ENCODE peak calls at places on chromosomes 3 and 15, in five cellular contexts. One of them, this sample, is unnamed.

GRCh38 chr3:119524931-119525662 is 26.8 kb downstream of the TIMMDC1 start:
- DNase-seq in stimulated activated CD4-positive, alpha-beta T cell treated with anti-CD3 and anti-CD28 coated beads, Interleukin-12 subunit alpha, Interleukin-12 subunit beta, amount 100 ng/mL, for 24 hours: no peak
- DNase-seq in stimulated activated effector memory CD8-positive, alpha-beta T cell treated with anti-CD3 and anti-CD28 coated beads, Interleukin-12 subunit alpha, Interleukin-12 subunit beta, amount 100 ng/mL, for 72 hours: no peak
- DNase-seq in left kidney: no peak
- DNase-seq in GF-D8: no peak
- DNase-seq in this sample: no peak

GRCh38 chr3:11238057-11238456 is 34.1 kb upstream of the ATG7 start:
- DNase-seq in stimulated activated effector memory CD8-positive, alpha-beta T cell treated with anti-CD3 and anti-CD28 coated beads, Interleukin-12 subunit alpha, Interleukin-12 subunit beta, amount 100 ng/mL, for 72 hours: no peak
- DNase-seq in left kidney: no peak
- DNase-seq in stimulated activated CD4-positive, alpha-beta T cell treated with anti-CD3 and anti-CD28 coated beads, Interleukin-12 subunit alpha, Interleukin-12 subunit beta, amount 100 ng/mL, for 24 hours: no peak
- DNase-seq in GF-D8: no peak
- DNase-seq in this sample: no peak

GRCh38 chr3:123088360-123088759 is 21.5 kb downstream of the PDIA5 start:
- DNase-seq in left kidney: peak
- DNase-seq in GF-D8: no peak
- DNase-seq in stimulated activated effector memory CD8-positive, alpha-beta T cell treated with anti-CD3 and anti-CD28 coated beads, Interleukin-12 subunit alpha, Interleukin-12 subunit beta, amount 100 ng/mL, for 72 hours: no peak
- DNase-seq in stimulated activated CD4-positive, alpha-beta T cell treated with anti-CD3 and anti-CD28 coated beads, Interleukin-12 subunit alpha, Interleukin-12 subunit beta, amount 100 ng/mL, for 24 hours: no peak
- DNase-seq in this sample: no peak

GRCh38 chr3:121834079-121834730 is 655 bp downstream of the IQCB1 start:
- DNase-seq in stimulated activated CD4-positive, alpha-beta T cell treated with anti-CD3 and anti-CD28 coated beads, Interleukin-12 subunit alpha, Interleukin-12 subunit beta, amount 100 ng/mL, for 24 hours: no peak
- DNase-seq in stimulated activated effector memory CD8-positive, alpha-beta T cell treated with anti-CD3 and anti-CD28 coated beads, Interleukin-12 subunit alpha, Interleukin-12 subunit beta, amount 100 ng/mL, for 72 hours: no peak
- DNase-seq in GF-D8: peak
- DNase-seq in left kidney: no peak
- DNase-seq in this sample: no peak

GRCh38 chr3:69406156-69406555 is 20.3 kb upstream of the FRMD4B start:
- DNase-seq in left kidney: no peak
- DNase-seq in GF-D8: no peak
- DNase-seq in stimulated activated effector memory CD8-positive, alpha-beta T cell treated with anti-CD3 and anti-CD28 coated beads, Interleukin-12 subunit alpha, Interleukin-12 subunit beta, amount 100 ng/mL, for 72 hours: no peak
- DNase-seq in stimulated activated CD4-positive, alpha-beta T cell treated with anti-CD3 and anti-CD28 coated beads, Interleukin-12 subunit alpha, Interleukin-12 subunit beta, amount 100 ng/mL, for 24 hours: no peak
- DNase-seq in this sample: no peak

GRCh38 chr3:36918050-36918449 is 26.8 kb downstream of the TRANK1 start:
- DNase-seq in stimulated activated CD4-positive, alpha-beta T cell treated with anti-CD3 and anti-CD28 coated beads, Interleukin-12 subunit alpha, Interleukin-12 subunit beta, amount 100 ng/mL, for 24 hours: no peak
- DNase-seq in stimulated activated effector memory CD8-positive, alpha-beta T cell treated with anti-CD3 and anti-CD28 coated beads, Interleukin-12 subunit alpha, Interleukin-12 subunit beta, amount 100 ng/mL, for 72 hours: no peak
- DNase-seq in GF-D8: no peak
- DNase-seq in left kidney: no peak
- DNase-seq in this sample: peak

GRCh38 chr3:106759686-106760085 is 617.6 kb upstream of the CCDC54 start:
- DNase-seq in GF-D8: no peak
- DNase-seq in stimulated activated CD4-positive, alpha-beta T cell treated with anti-CD3 and anti-CD28 coated beads, Interleukin-12 subunit alpha, Interleukin-12 subunit beta, amount 100 ng/mL, for 24 hours: no peak
- DNase-seq in stimulated activated effector memory CD8-positive, alpha-beta T cell treated with anti-CD3 and anti-CD28 coated beads, Interleukin-12 subunit alpha, Interleukin-12 subunit beta, amount 100 ng/mL, for 72 hours: no peak
- DNase-seq in left kidney: no peak
- DNase-seq in this sample: no peak

GRCh38 chr15:41334293-41335120 is 1.8 kb downstream of the NUSAP1 start:
- DNase-seq in left kidney: peak
- DNase-seq in stimulated activated CD4-positive, alpha-beta T cell treated with anti-CD3 and anti-CD28 coated beads, Interleukin-12 subunit alpha, Interleukin-12 subunit beta, amount 100 ng/mL, for 24 hours: no peak
- DNase-seq in stimulated activated effector memory CD8-positive, alpha-beta T cell treated with anti-CD3 and anti-CD28 coated beads, Interleukin-12 subunit alpha, Interleukin-12 subunit beta, amount 100 ng/mL, for 72 hours: no peak
- DNase-seq in GF-D8: no peak
- DNase-seq in this sample: no peak

GRCh38 chr3:138493804-138494606 is 59.6 kb downstream of the ESYT3 start:
- DNase-seq in stimulated activated effector memory CD8-positive, alpha-beta T cell treated with anti-CD3 and anti-CD28 coated beads, Interleukin-12 subunit alpha, Interleukin-12 subunit beta, amount 100 ng/mL, for 72 hours: no peak
- DNase-seq in stimulated activated CD4-positive, alpha-beta T cell treated with anti-CD3 and anti-CD28 coated beads, Interleukin-12 subunit alpha, Interleukin-12 subunit beta, amount 100 ng/mL, for 24 hours: no peak
- DNase-seq in GF-D8: peak
- DNase-seq in left kidney: no peak
- DNase-seq in this sample: peak

GRCh38 chr3:25489858-25490591 is 62.0 kb downstream of the RARB start:
- DNase-seq in stimulated activated CD4-positive, alpha-beta T cell treated with anti-CD3 and anti-CD28 coated beads, Interleukin-12 subunit alpha, Interleukin-12 subunit beta, amount 100 ng/mL, for 24 hours: no peak
- DNase-seq in GF-D8: no peak
- DNase-seq in stimulated activated effector memory CD8-positive, alpha-beta T cell treated with anti-CD3 and anti-CD28 coated beads, Interleukin-12 subunit alpha, Interleukin-12 subunit beta, amount 100 ng/mL, for 72 hours: no peak
- DNase-seq in left kidney: no peak
- DNase-seq in this sample: no peak

GRCh38 chr3:83065861-83066260 is 1304.4 kb upstream of the GBE1 start:
- DNase-seq in GF-D8: no peak
- DNase-seq in stimulated activated effector memory CD8-positive, alpha-beta T cell treated with anti-CD3 and anti-CD28 coated beads, Interleukin-12 subunit alpha, Interleukin-12 subunit beta, amount 100 ng/mL, for 72 hours: no peak
- DNase-seq in stimulated activated CD4-positive, alpha-beta T cell treated with anti-CD3 and anti-CD28 coated beads, Interleukin-12 subunit alpha, Interleukin-12 subunit beta, amount 100 ng/mL, for 24 hours: no peak
- DNase-seq in left kidney: no peak
- DNase-seq in this sample: no peak

GRCh38 chr3:8538904-8539303 is 37.3 kb downstream of the LMCD1 start:
- DNase-seq in GF-D8: no peak
- DNase-seq in left kidney: peak
- DNase-seq in stimulated activated effector memory CD8-positive, alpha-beta T cell treated with anti-CD3 and anti-CD28 coated beads, Interleukin-12 subunit alpha, Interleukin-12 subunit beta, amount 100 ng/mL, for 72 hours: no peak
- DNase-seq in stimulated activated CD4-positive, alpha-beta T cell treated with anti-CD3 and anti-CD28 coated beads, Interleukin-12 subunit alpha, Interleukin-12 subunit beta, amount 100 ng/mL, for 24 hours: no peak
- DNase-seq in this sample: no peak

GRCh38 chr3:72451840-72452239 is 396.4 kb downstream of the SHQ1 start:
- DNase-seq in stimulated activated effector memory CD8-positive, alpha-beta T cell treated with anti-CD3 and anti-CD28 coated beads, Interleukin-12 subunit alpha, Interleukin-12 subunit beta, amount 100 ng/mL, for 72 hours: no peak
- DNase-seq in GF-D8: no peak
- DNase-seq in stimulated activated CD4-positive, alpha-beta T cell treated with anti-CD3 and anti-CD28 coated beads, Interleukin-12 subunit alpha, Interleukin-12 subunit beta, amount 100 ng/mL, for 24 hours: no peak
- DNase-seq in left kidney: no peak
- DNase-seq in this sample: no peak

GRCh38 chr15:40328176-40328575 is 4.7 kb downstream of the INAFM2 start:
- DNase-seq in GF-D8: no peak
- DNase-seq in left kidney: no peak
- DNase-seq in stimulated activated CD4-positive, alpha-beta T cell treated with anti-CD3 and anti-CD28 coated beads, Interleukin-12 subunit alpha, Interleukin-12 subunit beta, amount 100 ng/mL, for 24 hours: no peak
- DNase-seq in stimulated activated effector memory CD8-positive, alpha-beta T cell treated with anti-CD3 and anti-CD28 coated beads, Interleukin-12 subunit alpha, Interleukin-12 subunit beta, amount 100 ng/mL, for 72 hours: no peak
- DNase-seq in this sample: no peak

GRCh38 chr3:119329551-119329950 is 35.4 kb downstream of the ARHGAP31 start:
- DNase-seq in left kidney: no peak
- DNase-seq in GF-D8: no peak
- DNase-seq in stimulated activated CD4-positive, alpha-beta T cell treated with anti-CD3 and anti-CD28 coated beads, Interleukin-12 subunit alpha, Interleukin-12 subunit beta, amount 100 ng/mL, for 24 hours: no peak
- DNase-seq in stimulated activated effector memory CD8-positive, alpha-beta T cell treated with anti-CD3 and anti-CD28 coated beads, Interleukin-12 subunit alpha, Interleukin-12 subunit beta, amount 100 ng/mL, for 72 hours: no peak
- DNase-seq in this sample: no peak

GRCh38 chr3:79467721-79468120 is 300.1 kb downstream of the ROBO1 start:
- DNase-seq in stimulated activated CD4-positive, alpha-beta T cell treated with anti-CD3 and anti-CD28 coated beads, Interleukin-12 subunit alpha, Interleukin-12 subunit beta, amount 100 ng/mL, for 24 hours: no peak
- DNase-seq in GF-D8: no peak
- DNase-seq in left kidney: no peak
- DNase-seq in stimulated activated effector memory CD8-positive, alpha-beta T cell treated with anti-CD3 and anti-CD28 coated beads, Interleukin-12 subunit alpha, Interleukin-12 subunit beta, amount 100 ng/mL, for 72 hours: no peak
- DNase-seq in this sample: no peak

GRCh38 chr15:53974813-53975212 is 3.4 kb upstream of the UNC13C start:
- DNase-seq in stimulated activated effector memory CD8-positive, alpha-beta T cell treated with anti-CD3 and anti-CD28 coated beads, Interleukin-12 subunit alpha, Interleukin-12 subunit beta, amount 100 ng/mL, for 72 hours: no peak
- DNase-seq in stimulated activated CD4-positive, alpha-beta T cell treated with anti-CD3 and anti-CD28 coated beads, Interleukin-12 subunit alpha, Interleukin-12 subunit beta, amount 100 ng/mL, for 24 hours: no peak
- DNase-seq in GF-D8: no peak
- DNase-seq in left kidney: no peak
- DNase-seq in this sample: no peak

GRCh38 chr3:120839120-120839519 is 68.9 kb upstream of the STXBP5L start:
- DNase-seq in GF-D8: no peak
- DNase-seq in stimulated activated effector memory CD8-positive, alpha-beta T cell treated with anti-CD3 and anti-CD28 coated beads, Interleukin-12 subunit alpha, Interleukin-12 subunit beta, amount 100 ng/mL, for 72 hours: no peak
- DNase-seq in left kidney: no peak
- DNase-seq in stimulated activated CD4-positive, alpha-beta T cell treated with anti-CD3 and anti-CD28 coated beads, Interleukin-12 subunit alpha, Interleukin-12 subunit beta, amount 100 ng/mL, for 24 hours: no peak
- DNase-seq in this sample: no peak

GRCh38 chr3:100753846-100754245 is 44.6 kb downstream of the TFG start:
- DNase-seq in stimulated activated effector memory CD8-positive, alpha-beta T cell treated with anti-CD3 and anti-CD28 coated beads, Interleukin-12 subunit alpha, Interleukin-12 subunit beta, amount 100 ng/mL, for 72 hours: no peak
- DNase-seq in left kidney: peak
- DNase-seq in GF-D8: no peak
- DNase-seq in stimulated activated CD4-positive, alpha-beta T cell treated with anti-CD3 and anti-CD28 coated beads, Interleukin-12 subunit alpha, Interleukin-12 subunit beta, amount 100 ng/mL, for 24 hours: no peak
- DNase-seq in this sample: no peak

This sample was measured in SIG-M5.